ENCODE peak calls at places on chromosome 6, in five cellular contexts. W, N, A, O and R are unnamed samples.

GRCh38 chr6:168555618-168556273 is 114.8 kb downstream of the SMOC2 start:
- DNase-seq in N (no peak), A (no peak), W (no peak), O (no peak), R (no peak)

GRCh38 chr6:31815025-31815838 is at the start of the genes HSPA1A and HSPA1L:
- DNase-seq in A (no peak), O (peak), W (peak), N (peak), R (no peak)

GRCh38 chr6:165807249-165807951 is 144.4 kb upstream of the PDE10A start:
- DNase-seq in W (no peak), N (no peak), A (no peak), O (no peak), R (no peak)

GRCh38 chr6:154605207-154605877 is 94.9 kb upstream of the CNKSR3 start:
- DNase-seq in N (no peak), A (peak), O (no peak), W (no peak), R (no peak)

GRCh38 chr6:157172088-157172768 is 151.1 kb downstream of the TMEM242 start:
- DNase-seq in N (no peak), O (no peak), A (no peak), W (no peak), R (no peak)

GRCh38 chr6:14447240-14447639 is 329.7 kb downstream of the CD83 start:
- DNase-seq in O (no peak), A (no peak), N (no peak), W (no peak), R (no peak)

GRCh38 chr6:143368426-143368825 is 82.1 kb downstream of the ADAT2 start:
- DNase-seq in A (peak), W (no peak), N (no peak), O (no peak), R (no peak)

GRCh38 chr6:66307490-66307889 is 600.5 kb upstream of the EYS start:
- DNase-seq in A (no peak), W (no peak), N (no peak), O (no peak), R (no peak)

GRCh38 chr6:19268117-19268516 is 569.1 kb upstream of the ID4 start:
- DNase-seq in N (no peak), O (no peak), W (no peak), A (no peak), R (no peak)

GRCh38 chr6:90584636-90585255 is 2.1 kb downstream of the MAP3K7 start:
- DNase-seq in N (no peak), O (no peak), A (no peak), W (no peak), R (no peak)

GRCh38 chr6:29887330-29887818 is 55.0 kb upstream of the HLA-A start:
- DNase-seq in N (no peak), A (no peak), O (peak), W (no peak), R (no peak)

GRCh38 chr6:112906737-112907136 is 559.6 kb downstream of the RFPL4B start:
- DNase-seq in O (no peak), A (no peak), N (peak), W (no peak), R (no peak)

GRCh38 chr6:51473996-51474975 is 613.1 kb downstream of the PKHD1 start:
- DNase-seq in N (no peak), O (no peak), A (no peak), W (no peak), R (no peak)

GRCh38 chr6:154482858-154483257 is 27.6 kb downstream of the CNKSR3 start:
- DNase-seq in A (no peak), N (no peak), O (no peak), W (no peak), R (no peak)

GRCh38 chr6:90631046-90631445 is 44.2 kb upstream of the MAP3K7 start:
- DNase-seq in N (no peak), W (no peak), O (no peak), A (no peak), R (no peak)

GRCh38 chr6:109059591-109060021 is 35.0 kb downstream of the SESN1 start:
- DNase-seq in W (no peak), O (no peak), A (no peak), N (no peak), R (no peak)

GRCh38 chr6:3352678-3353077 is 93.9 kb downstream of the PSMG4 start:
- DNase-seq in N (no peak), A (no peak), W (no peak), O (no peak), R (no peak)

GRCh38 chr6:92132446-92132845 is 1286.9 kb downstream of the EPHA7 start:
- DNase-seq in W (no peak), O (no peak), A (no peak), N (no peak), R (no peak)

DNA sequence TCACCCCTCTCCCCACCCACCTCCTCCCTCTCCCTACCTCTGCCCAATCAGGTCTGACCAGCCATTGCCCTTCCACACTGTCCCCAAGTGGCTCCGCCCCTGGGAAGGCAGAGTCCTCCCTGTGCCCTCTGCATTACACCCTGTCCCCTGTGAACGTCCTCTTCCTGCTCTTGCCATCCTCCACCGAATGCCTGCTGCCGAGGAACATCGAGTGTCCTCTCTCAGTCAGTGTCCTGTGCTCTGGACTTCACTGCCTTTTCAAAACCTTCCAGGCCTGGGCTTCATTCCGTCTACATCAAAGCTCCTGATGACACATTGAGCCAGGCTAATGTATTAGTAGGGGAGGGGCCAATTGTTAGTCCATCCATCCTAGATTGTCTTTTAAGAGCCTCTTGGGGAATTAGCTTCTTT is 3.3 kb upstream of the PACSIN1 start:
- DNase-seq in N (peak), O (peak), A (no peak), W (no peak), R (peak)
- TF ChIP-seq SUZ12 in N (no peak), O (no peak), A (no peak), W (no peak), R (no peak)

GRCh38 chr6:16671302-16672289 is 89.7 kb downstream of the ATXN1 start:
- DNase-seq in A (no peak), W (peak), N (peak), O (no peak), R (no peak)

GRCh38 chr6:16669227-16669626 is 92.0 kb downstream of the ATXN1 start:
- DNase-seq in N (peak), A (no peak), W (no peak), O (no peak), R (no peak)

GRCh38 chr6:16670183-16670582 is 91.1 kb downstream of the ATXN1 start:
- DNase-seq in A (no peak), W (no peak), O (no peak), N (no peak), R (no peak)

GRCh38 chr6:16673011-16673797 is 88.1 kb downstream of the ATXN1 start:
- DNase-seq in W (no peak), N (no peak), O (no peak), A (no peak), R (no peak)

GRCh38 chr6:16670617-16671051 is 90.6 kb downstream of the ATXN1 start:
- DNase-seq in O (no peak), W (no peak), A (no peak), N (no peak), R (no peak)
- TF ChIP-seq SUZ12 in O (no peak), W (no peak), A (no peak), N (no peak), R (no peak)

DNA sequence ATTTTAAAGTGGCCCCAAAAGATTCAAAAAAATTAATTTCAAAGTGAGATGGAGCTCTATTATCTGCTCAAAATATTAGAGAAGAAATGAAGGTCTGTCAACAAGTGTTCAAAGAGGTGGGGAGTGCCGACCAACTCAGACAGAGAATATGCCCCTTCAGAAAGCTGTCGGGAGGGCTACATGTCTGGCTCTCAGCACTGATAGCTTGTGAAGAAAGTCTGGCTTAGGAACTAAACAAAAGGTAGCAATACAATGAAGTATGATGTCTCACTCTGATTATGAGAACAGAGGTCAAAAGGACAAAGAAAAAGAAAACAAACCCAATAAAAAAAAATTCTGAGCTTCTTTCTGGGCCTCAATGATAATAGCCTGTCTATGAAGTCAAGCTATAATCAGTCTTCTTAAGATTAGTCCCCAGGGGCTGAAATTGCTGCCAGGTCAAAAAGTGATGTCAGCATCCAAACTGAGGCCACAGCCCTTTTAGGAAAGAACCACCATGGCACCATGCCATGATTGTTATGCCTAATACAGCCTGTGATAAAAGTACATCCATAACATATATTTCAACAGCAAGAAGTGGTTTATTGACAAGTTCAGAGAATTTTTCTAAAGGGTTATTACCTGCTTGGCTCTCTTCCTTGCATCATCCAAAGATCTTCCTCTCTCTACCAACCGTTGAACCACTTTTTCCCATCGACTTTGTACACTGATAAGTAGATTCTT is 150.9 kb downstream of the DST start:
- DNase-seq in W (no peak), A (no peak), N (no peak), O (no peak), R (no peak)
- TF ChIP-seq SUZ12 in W (no peak), A (no peak), N (no peak), O (no peak), R (no peak)

GRCh38 chr6:1463275-1463674 is 73.9 kb downstream of the FOXF2 start:
- DNase-seq in N (no peak), A (no peak), W (no peak), O (no peak), R (no peak)
- TF ChIP-seq SUZ12 in N (no peak), A (no peak), W (no peak), O (no peak), R (no peak)

GRCh38 chr6:53524455-53524815 is 20.5 kb downstream of the GCLC start:
- DNase-seq in A (no peak), W (no peak), O (no peak), N (no peak), R (no peak)

GRCh38 chr6:53527249-53527765 is 17.6 kb downstream of the GCLC start:
- DNase-seq in N (no peak), W (no peak), O (no peak), A (no peak), R (no peak)

GRCh38 chr6:53526000-53526399 is 18.9 kb downstream of the GCLC start:
- DNase-seq in W (no peak), O (no peak), N (no peak), A (no peak), R (no peak)

GRCh38 chr6:53520320-53520928 is 24.5 kb downstream of the GCLC start:
- DNase-seq in A (no peak), W (no peak), O (no peak), N (no peak), R (no peak)

DNA sequence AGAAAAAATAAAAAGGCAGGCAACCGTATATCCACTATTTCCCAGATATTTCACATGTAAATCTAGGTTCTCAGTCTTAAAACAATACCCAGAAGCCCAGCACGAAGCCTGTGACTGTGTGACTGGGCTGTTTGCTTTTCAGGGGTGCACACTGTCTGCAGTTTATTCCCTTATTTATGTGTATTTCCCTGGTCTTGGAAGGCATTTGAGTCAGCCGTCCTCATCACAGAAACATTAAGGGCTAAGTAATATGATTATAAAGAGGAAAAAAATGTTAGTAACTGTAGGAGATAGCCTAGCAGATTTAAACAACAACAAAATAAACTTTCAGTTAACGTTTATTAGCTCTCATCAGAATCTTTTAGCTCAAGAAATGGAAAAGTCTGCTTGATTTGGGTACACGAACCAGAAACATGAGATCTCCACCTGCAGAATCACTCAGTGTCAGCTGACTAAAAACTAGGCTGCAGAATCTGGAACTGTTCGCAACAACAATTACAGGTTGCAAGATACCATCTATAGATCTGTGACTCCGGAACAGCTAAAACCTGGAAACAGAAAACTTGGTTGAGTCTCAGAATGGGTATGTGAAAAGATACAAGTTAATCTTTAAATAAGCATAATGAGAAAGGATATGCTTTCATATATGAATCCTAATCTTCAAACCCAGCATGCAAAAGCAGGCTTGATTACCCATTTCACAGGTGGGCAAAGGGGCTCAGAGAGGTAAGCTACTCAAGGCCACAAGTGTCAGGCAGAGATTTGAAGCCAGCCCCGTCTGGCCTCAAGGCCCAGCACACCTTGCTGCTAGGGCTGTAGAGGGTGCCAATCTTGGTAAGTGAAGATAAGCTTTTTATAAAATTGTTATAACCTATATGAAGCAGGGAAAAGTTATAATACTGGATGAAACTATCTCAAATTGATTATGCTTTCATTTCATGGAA is 21.1 kb downstream of the GCLC start:
- DNase-seq in A (no peak), O (no peak), W (no peak), N (no peak), R (no peak)
- TF ChIP-seq SUZ12 in A (no peak), O (no peak), W (no peak), N (no peak), R (no peak)

DNA sequence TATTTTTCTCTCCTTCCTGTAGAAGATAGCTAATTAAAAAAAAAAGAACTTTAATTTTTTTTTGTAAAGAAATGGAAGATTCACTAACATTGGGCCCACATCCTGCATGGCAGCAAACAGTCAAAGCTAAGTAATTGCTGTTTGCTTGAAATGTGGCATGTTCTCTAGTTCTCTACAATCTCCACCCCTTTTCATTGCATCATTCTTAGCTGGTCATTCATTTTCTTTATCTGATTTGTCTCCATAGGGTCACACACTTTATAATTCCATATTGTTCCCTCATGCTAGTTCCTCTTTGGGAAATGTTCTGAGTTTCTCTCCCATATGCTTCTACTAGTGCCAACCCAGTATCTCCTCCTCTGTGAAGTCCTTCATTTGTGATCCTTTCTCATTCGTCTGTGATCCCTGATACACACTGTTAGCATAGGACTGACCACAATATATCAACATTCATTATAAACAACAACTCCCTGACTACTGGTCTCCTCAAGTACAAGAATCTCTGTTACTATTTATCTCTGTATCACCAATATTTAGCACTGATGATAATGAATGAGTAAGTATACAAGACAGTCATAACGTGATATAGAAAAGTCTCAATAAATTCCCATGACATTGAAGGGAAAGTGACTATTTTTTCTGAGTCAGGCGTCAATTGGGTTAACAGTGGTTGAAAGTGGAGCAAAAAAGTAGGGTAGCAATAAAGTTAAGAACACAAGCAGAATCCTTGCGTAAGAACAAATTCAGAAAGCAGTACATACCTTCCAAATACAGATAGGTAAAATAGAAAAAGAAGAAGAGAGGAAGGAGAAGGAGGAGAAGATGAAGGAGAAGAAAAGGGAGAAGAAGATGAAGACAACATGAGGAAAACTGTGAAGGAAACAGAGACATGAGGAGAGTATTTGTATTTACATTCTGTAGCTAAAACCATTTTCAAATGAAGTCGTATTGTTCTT is 33.2 kb upstream of the MYB start:
- DNase-seq in N (no peak), W (no peak), O (no peak), A (no peak), R (no peak)
- TF ChIP-seq SUZ12 in N (no peak), W (no peak), O (no peak), A (no peak), R (no peak)

GRCh38 chr6:151632415-151632987 is 138.7 kb downstream of the CCDC170 start:
- DNase-seq in N (no peak), O (no peak), A (no peak), W (no peak), R (no peak)
- TF ChIP-seq SUZ12 in N (no peak), O (no peak), A (no peak), W (no peak), R (no peak)

DNA sequence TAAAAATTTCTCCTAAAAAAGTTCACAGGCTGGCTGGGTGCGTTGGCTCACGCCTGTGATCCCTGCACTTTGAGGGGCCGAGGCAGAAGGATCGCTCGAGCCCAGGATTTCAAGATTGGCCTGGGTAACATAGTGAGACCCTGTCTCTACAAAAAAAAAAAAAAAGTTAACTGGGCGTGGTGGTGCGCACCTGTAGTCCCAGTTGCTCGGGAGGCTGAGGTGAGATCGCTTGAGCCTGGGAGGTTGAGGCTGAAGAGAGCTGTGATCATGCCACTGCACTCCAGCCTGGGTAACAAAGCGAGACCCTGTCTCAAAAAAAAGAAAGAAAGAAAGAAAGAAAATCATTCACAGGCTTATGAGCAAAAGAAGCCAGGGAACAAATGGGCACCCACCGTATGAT is 76.9 kb downstream of the FGD2 start:
- DNase-seq in N (no peak), O (no peak), W (no peak), A (no peak), R (no peak)
- TF ChIP-seq SUZ12 in N (no peak), O (no peak), W (no peak), A (no peak), R (no peak)

GRCh38 chr6:72425003-72425681 is 196.7 kb upstream of the KCNQ5 start:
- DNase-seq in N (no peak), O (no peak), A (no peak), W (no peak), R (no peak)
- TF ChIP-seq SUZ12 in N (no peak), O (no peak), A (no peak), W (no peak), R (no peak)